ENCODE peak calls at places on chromosomes 13 and 19, in five cellular contexts. One of them, this sample, is unnamed.

GRCh38 chr13:77565635-77566034 is 30.1 kb downstream of the SCEL start:
- DNase-seq in osteoblast: no peak
- DNase-seq in A673: peak; percentile 79
- DNase-seq in AG04450: no peak
- DNase-seq in mammary epithelial cell: peak; percentile 16
- DNase-seq in this sample: no peak

GRCh38 chr13:58921129-58921528 is 1242.6 kb downstream of the DIAPH3 start:
- DNase-seq in osteoblast: no peak
- DNase-seq in A673: no peak
- DNase-seq in AG04450: no peak
- DNase-seq in mammary epithelial cell: no peak
- DNase-seq in this sample: no peak

GRCh38 chr19:41263850-41264580 is at the start of gene HNRNPUL1:
- DNase-seq in osteoblast: peak; percentile 99
- DNase-seq in A673: peak; percentile 100
- DNase-seq in AG04450: peak; percentile 100
- DNase-seq in mammary epithelial cell: peak; percentile 100
- DNase-seq in this sample: peak; percentile 99

GRCh38 chr13:34352958-34353357 is 535.0 kb downstream of the RFC3 start:
- DNase-seq in osteoblast: no peak
- DNase-seq in A673: no peak
- DNase-seq in AG04450: no peak
- DNase-seq in mammary epithelial cell: no peak
- DNase-seq in this sample: no peak

GRCh38 chr13:83168575-83168974 is 713.7 kb downstream of the SLITRK1 start:
- DNase-seq in osteoblast: no peak
- DNase-seq in A673: no peak
- DNase-seq in AG04450: no peak
- DNase-seq in mammary epithelial cell: no peak
- DNase-seq in this sample: no peak

GRCh38 chr13:22194106-22194810 is 523.4 kb downstream of the FGF9 start:
- DNase-seq in osteoblast: no peak
- DNase-seq in A673: no peak
- DNase-seq in AG04450: no peak
- DNase-seq in mammary epithelial cell: no peak
- DNase-seq in this sample: no peak

GRCh38 chr13:110925023-110925608 is 10.2 kb upstream of the ANKRD10 start:
- DNase-seq in osteoblast: no peak
- DNase-seq in A673: peak; percentile 33
- DNase-seq in AG04450: no peak
- DNase-seq in mammary epithelial cell: no peak
- DNase-seq in this sample: no peak

GRCh38 chr13:111992911-111993310 is 74.0 kb upstream of the SOX1 start:
- DNase-seq in osteoblast: no peak
- DNase-seq in A673: no peak
- DNase-seq in AG04450: no peak
- DNase-seq in mammary epithelial cell: no peak
- DNase-seq in this sample: no peak

GRCh38 chr13:36509369-36509768 is 77.1 kb downstream of the CCNA1 start:
- DNase-seq in osteoblast: no peak
- DNase-seq in A673: peak; percentile 49
- DNase-seq in AG04450: no peak
- DNase-seq in mammary epithelial cell: no peak
- DNase-seq in this sample: no peak

GRCh38 chr13:59318320-59318930 is 845.3 kb downstream of the DIAPH3 start:
- DNase-seq in osteoblast: peak; percentile 0
- DNase-seq in A673: peak; percentile 93
- DNase-seq in AG04450: peak; percentile 16
- DNase-seq in mammary epithelial cell: peak; percentile 26
- DNase-seq in this sample: no peak

GRCh38 chr13:62294210-62294609 is 878.6 kb upstream of the PCDH20 start:
- DNase-seq in osteoblast: no peak
- DNase-seq in A673: no peak
- DNase-seq in AG04450: no peak
- DNase-seq in mammary epithelial cell: no peak
- DNase-seq in this sample: no peak

GRCh38 chr19:7986321-7987083 is 18.9 kb downstream of the ELAVL1 start:
- DNase-seq in osteoblast: peak; percentile 92
- DNase-seq in A673: no peak
- DNase-seq in AG04450: peak; percentile 34
- DNase-seq in mammary epithelial cell: peak; percentile 47
- DNase-seq in this sample: no peak

GRCh38 chr13:48265217-48265815 is 32.3 kb downstream of the ITM2B start:
- DNase-seq in osteoblast: no peak
- DNase-seq in A673: peak; percentile 42
- DNase-seq in AG04450: no peak
- DNase-seq in mammary epithelial cell: no peak
- DNase-seq in this sample: no peak

GRCh38 chr13:104980571-104980970 is 1554.9 kb downstream of the EFNB2 start:
- DNase-seq in osteoblast: no peak
- DNase-seq in A673: no peak
- DNase-seq in AG04450: no peak
- DNase-seq in mammary epithelial cell: no peak
- DNase-seq in this sample: no peak

GRCh38 chr19:31314849-31315620 is 34.2 kb downstream of the TSHZ3 start:
- DNase-seq in osteoblast: no peak
- DNase-seq in A673: no peak
- DNase-seq in AG04450: no peak
- DNase-seq in mammary epithelial cell: no peak
- DNase-seq in this sample: no peak

GRCh38 chr13:110244096-110244830 is 62.7 kb downstream of the COL4A1 start:
- DNase-seq in osteoblast: peak; percentile 82
- DNase-seq in A673: no peak
- DNase-seq in AG04450: no peak
- DNase-seq in mammary epithelial cell: no peak
- DNase-seq in this sample: no peak

GRCh38 chr13:70253411-70253810 is 145.2 kb upstream of the KLHL1 start:
- DNase-seq in osteoblast: no peak
- DNase-seq in A673: no peak
- DNase-seq in AG04450: no peak
- DNase-seq in mammary epithelial cell: peak; percentile 31
- DNase-seq in this sample: no peak

GRCh38 chr13:25192052-25192451 is 20.0 kb upstream of the AMER2 start:
- DNase-seq in osteoblast: no peak
- DNase-seq in A673: no peak
- DNase-seq in AG04450: no peak
- DNase-seq in mammary epithelial cell: no peak
- DNase-seq in this sample: no peak

GRCh38 chr13:79458436-79458835 is 22.5 kb upstream of the NDFIP2 start:
- DNase-seq in osteoblast: no peak
- DNase-seq in A673: no peak
- DNase-seq in AG04450: no peak
- DNase-seq in mammary epithelial cell: no peak
- DNase-seq in this sample: no peak

GRCh38 chr19:49499030-49499670 is 2.9 kb downstream of the RPS11 start:
- DNase-seq in osteoblast: peak; percentile 56
- DNase-seq in A673: no peak
- DNase-seq in AG04450: no peak
- DNase-seq in mammary epithelial cell: no peak
- DNase-seq in this sample: peak; percentile 43

GRCh38 chr13:78701383-78701782 is 42.4 kb upstream of the OBI1 start:
- DNase-seq in osteoblast: no peak
- DNase-seq in A673: peak; percentile 31
- DNase-seq in AG04450: no peak
- DNase-seq in mammary epithelial cell: no peak
- DNase-seq in this sample: no peak

GRCh38 chr13:110129076-110129475 is 177.9 kb downstream of the COL4A1 start:
- DNase-seq in osteoblast: no peak
- DNase-seq in A673: no peak
- DNase-seq in AG04450: no peak
- DNase-seq in mammary epithelial cell: no peak
- DNase-seq in this sample: no peak

GRCh38 chr13:109949395-109949794 is 163.0 kb upstream of the IRS2 start:
- DNase-seq in osteoblast: no peak
- DNase-seq in A673: no peak
- DNase-seq in AG04450: no peak
- DNase-seq in mammary epithelial cell: no peak
- DNase-seq in this sample: no peak

GRCh38 chr19:29724741-29725140 is 9.7 kb upstream of the C19orf12 start:
- DNase-seq in osteoblast: no peak
- DNase-seq in A673: no peak
- DNase-seq in AG04450: no peak
- DNase-seq in mammary epithelial cell: no peak
- DNase-seq in this sample: no peak

GRCh38 chr19:30690935-30691505 is 318.8 kb downstream of the ZNF536 start:
- DNase-seq in osteoblast: no peak
- DNase-seq in A673: no peak
- DNase-seq in AG04450: no peak
- DNase-seq in mammary epithelial cell: no peak
- DNase-seq in this sample: no peak

GRCh38 chr19:55980415-55980814 is 6.2 kb upstream of the NLRP5 start:
- DNase-seq in osteoblast: no peak
- DNase-seq in A673: no peak
- DNase-seq in AG04450: no peak
- DNase-seq in mammary epithelial cell: no peak
- DNase-seq in this sample: no peak

GRCh38 chr13:55728229-55728628 is 1412.5 kb upstream of the PRR20A start:
- DNase-seq in osteoblast: no peak
- DNase-seq in A673: no peak
- DNase-seq in AG04450: no peak
- DNase-seq in mammary epithelial cell: no peak
- DNase-seq in this sample: no peak

GRCh38 chr13:46168818-46169217 is 13.2 kb downstream of the LCP1 start:
- DNase-seq in osteoblast: no peak
- DNase-seq in A673: no peak
- DNase-seq in AG04450: no peak
- DNase-seq in mammary epithelial cell: no peak
- DNase-seq in this sample: no peak
- H3K4me3 ChIP-seq in osteoblast: no peak overlapping the region
- H3K4me3 ChIP-seq in A673: no peak overlapping the region
- H3K4me3 ChIP-seq in AG04450: no peak overlapping the region
- H3K4me3 ChIP-seq in mammary epithelial cell: no peak overlapping the region
- H3K4me3 ChIP-seq in this sample: peak overlapping the region; percentile 15

DNA sequence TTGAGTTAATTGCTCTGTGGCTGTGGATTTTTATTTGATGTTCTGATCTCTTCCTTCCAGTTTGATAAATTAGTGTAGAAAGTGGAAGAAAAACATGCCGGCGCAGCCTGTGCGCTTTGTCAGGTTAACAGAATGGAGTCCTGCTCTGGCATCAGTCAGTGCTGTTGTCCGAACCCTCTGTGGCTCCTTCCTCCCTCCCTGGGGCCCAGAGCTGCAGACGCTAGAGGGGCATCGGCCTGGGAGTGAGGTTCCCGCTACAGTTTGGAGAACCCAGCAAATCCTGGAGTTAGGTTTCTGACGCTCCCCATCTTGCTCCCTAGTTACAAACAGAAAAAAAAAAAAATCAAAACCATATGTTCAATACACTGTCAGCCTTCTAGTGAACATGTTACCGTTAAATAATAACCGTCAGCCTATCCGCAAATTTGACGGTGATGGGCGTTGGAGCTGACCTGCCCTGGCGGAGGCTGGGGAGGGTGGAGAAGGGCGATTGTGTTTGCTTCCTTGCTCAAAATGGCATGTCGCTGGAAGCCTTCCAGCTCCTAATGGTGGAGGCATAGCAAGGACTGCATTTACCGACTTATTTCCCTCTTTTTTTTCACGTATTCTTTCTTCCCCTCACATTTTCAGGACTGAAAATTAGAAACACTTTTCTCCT is 13.5 kb downstream of the MBNL2 start:
- DNase-seq in osteoblast: no peak
- DNase-seq in A673: no peak
- DNase-seq in AG04450: no peak
- DNase-seq in mammary epithelial cell: no peak
- DNase-seq in this sample: no peak
- H3K4me3 ChIP-seq in osteoblast: no peak overlapping the region
- H3K4me3 ChIP-seq in A673: no peak overlapping the region
- H3K4me3 ChIP-seq in AG04450: no peak overlapping the region
- H3K4me3 ChIP-seq in mammary epithelial cell: no peak overlapping the region
- H3K4me3 ChIP-seq in this sample: no peak overlapping the region

GRCh38 chr19:44757057-44757734 is 8.7 kb downstream of the BCL3 start:
- DNase-seq in osteoblast: peak; percentile 81
- DNase-seq in A673: peak; percentile 65
- DNase-seq in AG04450: no peak
- DNase-seq in mammary epithelial cell: no peak
- DNase-seq in this sample: no peak
- H3K4me3 ChIP-seq in osteoblast: no peak overlapping the region
- H3K4me3 ChIP-seq in A673: peak overlapping the region; percentile 48
- H3K4me3 ChIP-seq in AG04450: peak overlapping the region; percentile 58
- H3K4me3 ChIP-seq in mammary epithelial cell: no peak overlapping the region
- H3K4me3 ChIP-seq in this sample: no peak overlapping the region

DNA sequence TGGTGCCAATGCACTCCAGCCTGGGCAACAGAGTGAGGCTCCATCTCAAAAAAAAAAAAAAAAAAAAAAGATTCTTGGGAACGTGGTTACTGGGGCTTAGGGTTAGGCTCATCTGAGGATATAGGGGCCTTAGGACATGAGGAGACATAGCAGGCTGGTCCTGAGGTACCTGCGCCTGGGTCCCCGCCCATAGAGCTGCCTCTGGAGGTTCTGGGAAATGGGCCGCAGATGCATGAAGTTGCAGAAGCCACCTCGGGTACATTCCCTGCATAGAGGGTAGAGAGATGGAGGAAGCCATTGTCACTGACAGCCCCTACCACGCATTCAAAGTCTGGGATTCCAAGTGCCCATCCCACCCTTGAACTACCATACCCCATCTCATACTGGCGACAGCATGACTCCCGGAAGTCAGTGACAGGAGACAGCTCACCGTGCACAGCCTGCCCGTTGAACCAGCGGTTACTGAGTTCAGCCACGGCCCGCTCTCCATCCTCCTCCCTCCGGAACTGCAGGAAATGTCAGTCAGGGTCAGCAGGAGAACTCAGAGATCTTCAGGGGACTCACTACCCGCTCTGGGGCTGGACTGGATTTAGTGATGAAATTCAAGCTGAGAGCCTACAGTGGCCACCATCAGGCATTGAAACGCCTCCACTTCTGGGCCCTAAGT is 1.4 kb downstream of the U2AF1L4 start:
- DNase-seq in osteoblast: no peak
- DNase-seq in A673: no peak
- DNase-seq in AG04450: no peak
- DNase-seq in mammary epithelial cell: no peak
- DNase-seq in this sample: no peak
- H3K4me3 ChIP-seq in osteoblast: no peak overlapping the region
- H3K4me3 ChIP-seq in A673: no peak overlapping the region
- H3K4me3 ChIP-seq in AG04450: no peak overlapping the region
- H3K4me3 ChIP-seq in mammary epithelial cell: no peak overlapping the region
- H3K4me3 ChIP-seq in this sample: peak overlapping the region; percentile 94

GRCh38 chr13:106532111-106532929 is 3.1 kb downstream of the EFNB2 start:
- DNase-seq in osteoblast: no peak
- DNase-seq in A673: no peak
- DNase-seq in AG04450: no peak
- DNase-seq in mammary epithelial cell: peak; percentile 37
- DNase-seq in this sample: no peak

GRCh38 chr13:106533940-106534843 is 1.3 kb downstream of the EFNB2 start:
- DNase-seq in osteoblast: peak; percentile 95
- DNase-seq in A673: no peak
- DNase-seq in AG04450: peak; percentile 13
- DNase-seq in mammary epithelial cell: peak; percentile 57
- DNase-seq in this sample: peak; percentile 27

GRCh38 chr13:106534844-106535551 is 464 bp downstream of the EFNB2 start:
- DNase-seq in osteoblast: peak; percentile 89
- DNase-seq in A673: peak; percentile 16
- DNase-seq in AG04450: no peak
- DNase-seq in mammary epithelial cell: peak; percentile 26
- DNase-seq in this sample: peak; percentile 50

GRCh38 chr13:106530907-106531520 is 4.4 kb downstream of the EFNB2 start:
- DNase-seq in osteoblast: no peak
- DNase-seq in A673: no peak
- DNase-seq in AG04450: no peak
- DNase-seq in mammary epithelial cell: no peak
- DNase-seq in this sample: no peak

GRCh38 chr13:106533101-106533939 is 2.1 kb downstream of the EFNB2 start:
- DNase-seq in osteoblast: peak; percentile 97
- DNase-seq in A673: peak; percentile 13
- DNase-seq in AG04450: peak; percentile 59
- DNase-seq in mammary epithelial cell: peak; percentile 76
- DNase-seq in this sample: peak; percentile 49
- H3K4me3 ChIP-seq in osteoblast: peak overlapping the region; percentile 85
- H3K4me3 ChIP-seq in A673: no peak overlapping the region
- H3K4me3 ChIP-seq in AG04450: peak overlapping the region; percentile 63
- H3K4me3 ChIP-seq in mammary epithelial cell: peak overlapping the region; percentile 98
- H3K4me3 ChIP-seq in this sample: no peak overlapping the region

This sample was measured in CD8-positive, alpha-beta T cell.